ENCODE peak calls at places on chromosomes 4 and X, in eight cellular contexts. S is memory B cell; H is naive thymus-derived CD4-positive, alpha-beta T cell; Y is cardiac fibroblast; O is dorsolateral prefrontal cortex; L is activated naive CD4-positive, alpha-beta T cell treated with anti-CD3 and anti-CD28 coated beads, Interleukin-2, amount 10 ng/mL, durations not matched to agents 7 days and 5 days; K is cortex of kidney; W is type B pancreatic cell. F is an unnamed sample.

GRCh38 chr4:173403051-173403450 is 4.1 kb upstream of the SCRG1 start:
- DNase-seq in K (no peak), O (no peak), L (no peak), H (no peak), Y (peak), W (no peak), S (no peak), F (no peak)

GRCh38 chr4:139054791-139055376 is 39.3 kb downstream of the NOCT start:
- DNase-seq in O (no peak), Y (peak), W (no peak), S (no peak), L (no peak), K (no peak), H (no peak), F (no peak)

GRCh38 chr4:38815879-38816782 is 11.5 kb upstream of the TLR1 start:
- DNase-seq in Y (peak), S (no peak), L (no peak), H (no peak), K (no peak), O (no peak), W (no peak), F (no peak)

GRCh38 chr4:7708981-7709380 is 230.7 kb downstream of the AFAP1 start:
- DNase-seq in K (no peak), W (no peak), S (no peak), H (no peak), L (no peak), Y (no peak), O (no peak), F (no peak)

GRCh38 chrX:13598877-13599276 is 29.5 kb downstream of the EGFL6 start:
- DNase-seq in O (no peak), H (no peak), Y (peak), S (no peak), L (no peak), W (no peak), K (no peak), F (no peak)

GRCh38 chr4:113646456-113646809 is 115.1 kb downstream of the CAMK2D start:
- DNase-seq in L (no peak), O (no peak), Y (peak), K (no peak), H (no peak), S (no peak), W (no peak), F (no peak)

GRCh38 chrX:136665258-136665900 is 17.4 kb downstream of the CD40LG start:
- DNase-seq in Y (no peak), S (no peak), H (no peak), K (no peak), L (no peak), O (no peak), W (no peak), F (no peak)

GRCh38 chr4:54645830-54646229 is 11.9 kb upstream of the KIT start:
- DNase-seq in H (no peak), Y (no peak), W (no peak), S (no peak), K (no peak), O (no peak), L (no peak), F (no peak)

GRCh38 chrX:25028726-25029125 is 13.0 kb upstream of the ARX start:
- DNase-seq in S (no peak), L (no peak), Y (peak), W (no peak), O (no peak), H (no peak), K (no peak), F (no peak)

GRCh38 chrX:153384390-153384789 is 16.8 kb downstream of the PNMA6E start:
- DNase-seq in L (no peak), W (no peak), O (no peak), S (no peak), K (no peak), H (no peak), Y (no peak), F (no peak)

GRCh38 chr4:121462660-121463261 is 81.9 kb upstream of the QRFPR start:
- DNase-seq in L (peak), S (peak), Y (peak), H (peak), O (peak), W (no peak), K (no peak), F (no peak)

GRCh38 chrX:24202465-24203031 is 53.0 kb downstream of the ZFX start:
- DNase-seq in Y (no peak), H (no peak), K (no peak), W (no peak), O (no peak), L (no peak), S (no peak), F (no peak)

GRCh38 chr4:168531305-168531704 is 34.5 kb downstream of the PALLD start:
- DNase-seq in S (no peak), L (no peak), H (no peak), O (no peak), K (no peak), Y (no peak), W (no peak), F (no peak)

GRCh38 chr4:78481180-78481579 is 70.4 kb upstream of the ANXA3 start:
- DNase-seq in Y (peak), L (no peak), W (no peak), H (no peak), K (no peak), S (no peak), O (no peak), F (no peak)

GRCh38 chrX:96182366-96182765 is 502.3 kb upstream of the DIAPH2 start:
- DNase-seq in W (no peak), O (no peak), K (no peak), L (no peak), S (no peak), H (no peak), Y (peak), F (no peak)

GRCh38 chrX:13265549-13266132 is 54.2 kb downstream of the ATXN3L start:
- DNase-seq in H (no peak), Y (no peak), L (no peak), W (no peak), K (no peak), S (no peak), O (no peak), F (no peak)

GRCh38 chr4:143358923-143359694 is 22.4 kb downstream of the GAB1 start:
- DNase-seq in S (no peak), O (no peak), L (peak), Y (peak), H (no peak), W (no peak), K (no peak), F (no peak)

GRCh38 chr4:176760468-176760867 is 32.3 kb downstream of the VEGFC start:
- DNase-seq in H (no peak), W (no peak), Y (no peak), O (no peak), K (no peak), L (no peak), S (no peak), F (no peak)

GRCh38 chr4:105196523-105197145 is 50.0 kb downstream of the TET2 start:
- DNase-seq in W (no peak), Y (peak), S (no peak), O (no peak), H (no peak), L (no peak), K (no peak), F (no peak)

GRCh38 chrX:93422693-93423092 is 250.7 kb downstream of the NAP1L3 start:
- DNase-seq in S (no peak), O (no peak), Y (peak), L (no peak), H (no peak), K (no peak), W (no peak), F (no peak)

GRCh38 chr4:170047774-170048354 is 21.7 kb upstream of the MFAP3L start:
- DNase-seq in K (no peak), S (peak), H (peak), W (no peak), Y (peak), L (peak), O (peak), F (no peak)

GRCh38 chr4:153577053-153577452 is 107.0 kb upstream of the TLR2 start:
- DNase-seq in Y (no peak), W (no peak), O (no peak), L (no peak), K (no peak), S (no peak), H (no peak), F (no peak)

GRCh38 chr4:123986268-123986798 is 589.7 kb downstream of the SPRY1 start:
- DNase-seq in Y (peak), H (no peak), L (no peak), W (no peak), S (no peak), O (no peak), K (no peak), F (no peak)

GRCh38 chrX:21700967-21701366 is 42.8 kb upstream of the KLHL34 start:
- DNase-seq in W (no peak), Y (no peak), S (no peak), L (no peak), K (no peak), H (no peak), O (no peak), F (no peak)

GRCh38 chr4:156473175-156473574 is 498.4 kb downstream of the PDGFC start:
- DNase-seq in K (no peak), H (no peak), L (no peak), Y (no peak), S (no peak), O (no peak), W (no peak), F (no peak)

GRCh38 chr4:6324999-6325790 is 55.5 kb downstream of the WFS1 start:
- DNase-seq in Y (peak), S (no peak), H (no peak), L (no peak), W (no peak), O (peak), K (no peak), F (no peak)

GRCh38 chr4:105683038-105683437 is 25.5 kb downstream of the INTS12 start:
- DNase-seq in O (no peak), H (no peak), L (no peak), K (no peak), Y (no peak), W (no peak), S (no peak), F (no peak)

GRCh38 chr4:98921292-98921691 is 7.6 kb downstream of the EIF4E start:
- DNase-seq in W (no peak), L (no peak), S (no peak), H (no peak), Y (no peak), K (no peak), O (no peak), F (no peak)

F was measured in mesenteric fat pad.